ENCODE peak calls at places on chromosome 3, in eight cellular contexts. Y is sigmoid colon; X is adrenal gland; Z is HCT116; L is astrocyte; U is fibroblast of lung; N is CD8-positive, alpha-beta T cell; R is thoracic aorta. B is an unnamed sample.
A peak's percentile ranks its signal among the peaks of the same experiment; 100 is the strongest.

GRCh38 chr3:3806856-3807255 is 7.6 kb downstream of the LRRN1 start:
- DNase-seq in Y (no peak), L (no peak), Z (no peak), N (no peak), X (no peak), R (no peak), U (no peak), B (no peak)

GRCh38 chr3:50550079-50550736 is 17.3 kb downstream of the C3orf18 start:
- DNase-seq in N (peak; percentile 71), R (no peak), U (no peak), L (no peak), X (peak; percentile 62), Y (no peak), Z (no peak), B (peak; percentile 32)

GRCh38 chr3:144031938-144032337 is 60.3 kb downstream of the DIPK2A start:
- DNase-seq in X (peak; percentile 74), L (peak; percentile 16), U (peak; percentile 28), Y (peak; percentile 85), R (peak; percentile 12), N (no peak), Z (no peak), B (no peak)

GRCh38 chr3:47782538-47783308 is 1.0 kb upstream of the SMARCC1 start:
- DNase-seq in Z (no peak), N (no peak), R (no peak), L (no peak), Y (peak; percentile 46), X (no peak), U (no peak), B (no peak)

GRCh38 chr3:35946857-35947514 is 307.7 kb downstream of the ARPP21 start:
- DNase-seq in X (no peak), U (no peak), L (no peak), R (no peak), Z (no peak), Y (no peak), N (no peak), B (no peak)

GRCh38 chr3:23994247-23994574 is 49.1 kb downstream of the NR1D2 start:
- DNase-seq in U (no peak), L (no peak), R (no peak), Y (no peak), N (no peak), Z (no peak), X (no peak), B (no peak)

GRCh38 chr3:50196253-50196801 is 4.9 kb downstream of the GNAT1 start:
- DNase-seq in U (no peak), R (no peak), L (no peak), X (no peak), Y (no peak), Z (no peak), N (no peak), B (no peak)

GRCh38 chr3:119796785-119797184 is 14.9 kb downstream of the NR1I2 start:
- DNase-seq in L (no peak), U (no peak), Y (no peak), Z (no peak), X (no peak), R (no peak), N (no peak), B (no peak)

GRCh38 chr3:33803252-33803651 is 4.8 kb downstream of the PDCD6IP start:
- DNase-seq in U (no peak), X (no peak), Z (no peak), Y (no peak), L (no peak), R (no peak), N (no peak), B (no peak)

GRCh38 chr3:30448436-30448835 is 158.0 kb upstream of the TGFBR2 start:
- DNase-seq in Z (no peak), Y (no peak), R (no peak), L (no peak), N (no peak), X (no peak), U (no peak), B (no peak)

DNA sequence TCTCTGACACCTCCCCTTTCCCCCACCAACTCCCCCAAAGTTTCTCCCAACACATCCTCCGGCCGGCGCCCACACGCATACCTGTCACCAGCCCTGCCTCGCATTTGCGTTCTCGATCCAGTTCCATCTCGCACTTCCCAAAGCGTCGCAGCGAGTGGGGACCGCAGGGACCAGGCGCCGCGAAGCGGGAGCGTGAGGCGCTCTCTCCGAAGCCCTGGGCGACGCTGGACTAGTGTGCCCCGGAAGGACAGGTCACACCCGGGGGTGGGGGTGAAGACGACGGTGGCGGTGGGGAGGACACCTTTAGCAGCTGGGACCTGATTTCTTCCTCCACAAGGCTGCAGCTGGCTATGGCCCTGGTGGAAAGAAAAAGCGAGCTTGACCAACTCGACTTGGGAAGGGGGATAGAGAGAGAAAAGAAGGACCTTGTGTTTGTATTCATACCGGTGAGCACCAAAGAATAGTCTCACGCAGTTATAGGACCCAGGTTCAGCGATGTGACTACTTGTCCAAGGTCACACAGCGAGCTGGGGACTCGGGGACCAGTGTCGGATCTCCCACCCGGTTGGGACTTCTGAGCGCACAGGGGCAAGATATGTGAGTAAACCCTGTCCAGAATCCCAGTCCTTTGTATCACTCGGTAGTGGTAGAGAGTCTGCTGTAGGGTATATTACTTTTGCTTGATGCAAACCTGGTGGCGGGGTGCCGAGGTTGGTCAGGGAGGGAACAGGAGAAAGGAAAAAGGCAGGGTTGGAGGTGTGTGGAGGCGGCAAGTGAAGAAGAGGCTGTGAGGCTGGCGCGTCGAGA is 608 bp upstream of the GHSR start:
- DNase-seq in Z (no peak), R (no peak), U (no peak), N (no peak), X (no peak), L (no peak), Y (no peak), B (no peak)
- H3K27me3 ChIP-seq in Z (no peaks in the 10 kb centered on the region), R (no peaks in the 10 kb centered on the region), U (peaks cover 37% of the 10 kb centered on the region), N (peaks cover 12% of the 10 kb centered on the region), X (peaks cover 57% of the 10 kb centered on the region), L (peaks cover 47% of the 10 kb centered on the region), Y (peaks cover 24% of the 10 kb centered on the region), B (peaks cover 43% of the 10 kb centered on the region)

GRCh38 chr3:12661926-12662592 is 1.9 kb downstream of the RAF1 start:
- DNase-seq in L (no peak), X (no peak), N (no peak), U (no peak), Y (no peak), R (no peak), Z (no peak), B (no peak)
- H3K4me3 ChIP-seq in L (peak overlapping the region; percentile 88), X (no peak overlapping the region), N (peak overlapping the region; percentile 93), U (peak overlapping the region; percentile 97), Y (peak overlapping the region; percentile 72), R (peak overlapping the region; percentile 100), Z (peak overlapping the region; percentile 90), B (peak overlapping the region; percentile 93)

GRCh38 chr3:184523825-184524615 is 37.6 kb upstream of the EPHB3 start:
- DNase-seq in R (no peak), Z (peak; percentile 68), X (no peak), N (no peak), Y (no peak), U (peak; percentile 73), L (peak; percentile 67), B (peak; percentile 62)
- H3K27me3 ChIP-seq in R (peaks cover 20% of the 10 kb centered on the region), Z (no peaks in the 10 kb centered on the region), X (peaks cover 34% of the 10 kb centered on the region), N (no peaks in the 10 kb centered on the region), Y (peaks cover 12% of the 10 kb centered on the region), U (peaks cover 16% of the 10 kb centered on the region), L (peaks cover 35% of the 10 kb centered on the region), B (peaks cover 14% of the 10 kb centered on the region)

GRCh38 chr3:29441020-29441324 is 160.1 kb downstream of the RBMS3 start:
- DNase-seq in X (no peak), N (no peak), L (no peak), R (no peak), Y (no peak), Z (no peak), U (no peak), B (no peak)

GRCh38 chr3:29438580-29438979 is 157.7 kb downstream of the RBMS3 start:
- DNase-seq in Z (no peak), R (no peak), N (no peak), L (no peak), U (peak; percentile 38), Y (no peak), X (no peak), B (no peak)

GRCh38 chr3:29441422-29441821 is 160.6 kb downstream of the RBMS3 start:
- DNase-seq in Y (no peak), L (no peak), U (no peak), Z (no peak), N (no peak), R (no peak), X (no peak), B (no peak)

GRCh38 chr3:29436612-29437313 is 155.9 kb downstream of the RBMS3 start:
- DNase-seq in Y (no peak), X (no peak), R (no peak), L (no peak), N (no peak), Z (no peak), U (peak; percentile 52), B (no peak)

GRCh38 chr3:29440321-29441019 is 159.6 kb downstream of the RBMS3 start:
- DNase-seq in N (no peak), X (peak; percentile 31), U (peak; percentile 52), Y (no peak), Z (no peak), R (no peak), L (peak; percentile 44), B (no peak)
- H3K4me3 ChIP-seq in N (no peak overlapping the region), X (no peak overlapping the region), U (peak overlapping the region; percentile 14), Y (no peak overlapping the region), Z (no peak overlapping the region), R (no peak overlapping the region), L (peak overlapping the region; percentile 46), B (peak overlapping the region; percentile 32)

DNA sequence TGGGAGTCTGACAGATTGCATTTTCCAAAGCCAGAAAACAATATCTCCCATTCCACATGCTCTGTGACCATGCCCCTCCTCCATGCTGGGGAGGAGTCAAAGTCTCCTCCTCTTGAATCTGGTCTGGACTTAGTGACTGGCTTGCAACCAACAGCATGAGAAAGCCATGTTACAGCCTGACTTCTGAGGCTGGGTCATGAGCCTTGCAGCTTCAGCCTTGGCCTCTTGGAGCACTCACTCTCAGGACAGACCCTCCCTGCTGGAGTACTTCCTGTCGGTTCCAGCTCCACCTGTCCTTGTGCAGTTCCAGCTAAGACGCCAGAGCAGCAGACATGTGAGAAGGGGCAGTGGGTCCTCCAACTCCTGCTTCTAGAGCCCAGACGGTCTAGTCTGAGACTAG is 49.7 kb upstream of the RBSN start:
- DNase-seq in N (no peak), Y (no peak), X (peak; percentile 25), Z (peak; percentile 43), L (no peak), U (no peak), R (no peak), B (peak; percentile 1)
- H3K27me3 ChIP-seq in N (peaks cover 4% of the 10 kb centered on the region), Y (no peaks in the 10 kb centered on the region), X (no peaks in the 10 kb centered on the region), Z (peaks cover 7% of the 10 kb centered on the region), L (peaks cover 14% of the 10 kb centered on the region), U (peaks cover 3% of the 10 kb centered on the region), R (no peaks in the 10 kb centered on the region), B (peaks cover 7% of the 10 kb centered on the region)